ENCODE peak calls at places on chromosome 2, in ten cellular contexts. G is right cardiac atrium; W is effector memory CD8-positive, alpha-beta T cell; V is sciatic nerve; X is suprapubic skin; B is endothelial cell; L is SK-N-DZ; D is DMS 273 treated with DMSO at 0.1 percent for 48 hours; Y is SW 1271; K is H9. I is an unnamed sample.

GRCh38 chr2:172200495-172201085 is 97.9 kb upstream of the DLX2 start:
- DNase-seq in V (no peak), G (no peak), D (no peak), K (no peak), W (no peak), X (no peak), Y (no peak), L (no peak), B (peak), I (no peak)

GRCh38 chr2:211216221-211216620 is 659.8 kb downstream of the CPS1 start:
- DNase-seq in L (peak), B (no peak), V (no peak), K (no peak), D (no peak), X (no peak), W (no peak), G (no peak), Y (no peak), I (no peak)

GRCh38 chr2:30694286-30695055 is 112.8 kb downstream of the CAPN13 start:
- DNase-seq in V (no peak), B (no peak), Y (no peak), L (no peak), W (no peak), X (peak), K (no peak), G (no peak), D (no peak), I (no peak)

GRCh38 chr2:65357095-65357958 is 75.1 kb downstream of the SPRED2 start:
- DNase-seq in W (no peak), G (no peak), B (no peak), V (no peak), D (no peak), L (no peak), Y (no peak), K (no peak), X (no peak), I (no peak)

GRCh38 chr2:239955989-239956817 is 68.9 kb downstream of the NDUFA10 start:
- DNase-seq in K (no peak), B (no peak), Y (no peak), V (no peak), D (no peak), X (no peak), L (no peak), W (no peak), G (no peak), I (no peak)

GRCh38 chr2:169301596-169302330 is 60.6 kb downstream of the LRP2 start:
- DNase-seq in X (no peak), B (no peak), Y (no peak), W (no peak), D (no peak), K (no peak), V (no peak), L (no peak), G (no peak), I (no peak)

GRCh38 chr2:196268022-196268421 is 96.6 kb upstream of the STK17B start:
- DNase-seq in K (no peak), L (no peak), W (no peak), B (no peak), V (no peak), D (no peak), X (no peak), G (no peak), Y (no peak), I (no peak)

GRCh38 chr2:240453461-240454030 is 18.1 kb downstream of the GPC1 start:
- DNase-seq in B (no peak), G (peak), W (no peak), Y (no peak), L (no peak), K (no peak), D (no peak), V (no peak), X (no peak), I (no peak)

GRCh38 chr2:44168684-44169154 is at the start of gene PPM1B:
- DNase-seq in G (peak), D (no peak), K (no peak), W (peak), Y (no peak), B (peak), L (no peak), V (peak), X (peak), I (peak)

GRCh38 chr2:63049291-63050185 is 1.1 kb upstream of the OTX1 start:
- DNase-seq in G (no peak), Y (no peak), L (peak), W (no peak), D (no peak), X (no peak), V (no peak), K (peak), B (peak), I (no peak)

GRCh38 chr2:204897561-204897960 is 352.3 kb downstream of the PARD3B start:
- DNase-seq in Y (no peak), B (no peak), L (no peak), D (no peak), K (no peak), V (no peak), G (no peak), W (no peak), X (no peak), I (no peak)

GRCh38 chr2:186422226-186422625 is 63.8 kb upstream of the ZC3H15 start:
- DNase-seq in Y (no peak), K (no peak), L (no peak), X (no peak), W (no peak), V (no peak), G (peak), B (no peak), D (peak), I (no peak)

GRCh38 chr2:12486205-12487118 is 230.3 kb upstream of the TRIB2 start:
- DNase-seq in W (no peak), X (no peak), D (no peak), B (no peak), L (no peak), K (no peak), Y (no peak), G (peak), V (no peak), I (no peak)

GRCh38 chr2:218829868-218830451 is 1.6 kb downstream of the PRKAG3 start:
- DNase-seq in W (no peak), Y (no peak), G (peak), X (no peak), V (peak), B (no peak), D (no peak), K (no peak), L (no peak), I (no peak)

I was measured in thyroid gland.